ENCODE peak calls at places on chromosomes 2 and 18, in four cellular contexts. E is ovary, U is GM23338, M is type B pancreatic cell. V is an unnamed sample.

GRCh38 chr2:232276739-232277313 is 101.7 kb upstream of the ALPP start:
- DNase-seq in M (no peak), U (peak), E (no peak), V (no peak)

GRCh38 chr2:221518937-221519635 is 53.0 kb downstream of the EPHA4 start:
- DNase-seq in E (no peak), U (no peak), M (no peak), V (no peak)

GRCh38 chr2:667332-668000 is 9.7 kb downstream of the TMEM18 start:
- DNase-seq in M (peak), E (no peak), U (peak), V (no peak)

GRCh38 chr2:239544846-239545465 is 144.1 kb upstream of the HDAC4 start:
- DNase-seq in E (no peak), M (no peak), U (no peak), V (no peak)

GRCh38 chr2:26330114-26330581 is 15.8 kb upstream of the SELENOI start:
- DNase-seq in E (peak), M (no peak), U (peak), V (peak)

GRCh38 chr2:126307740-126308139 is 348.2 kb upstream of the GYPC start:
- DNase-seq in U (no peak), E (no peak), M (no peak), V (no peak)

GRCh38 chr2:141499123-141499522 is 631.7 kb downstream of the LRP1B start:
- DNase-seq in M (no peak), E (no peak), U (no peak), V (no peak)

GRCh38 chr2:15963977-15964670 is 23.8 kb downstream of the MYCN start:
- DNase-seq in E (no peak), U (no peak), M (no peak), V (no peak)

GRCh38 chr2:134465228-134465627 is 211.4 kb downstream of the MGAT5 start:
- DNase-seq in E (no peak), U (no peak), M (peak), V (peak)

GRCh38 chr18:53771664-53772063 is 452.8 kb downstream of the MBD2 start:
- DNase-seq in M (no peak), E (no peak), U (no peak), V (no peak)

GRCh38 chr2:176109226-176109954 is 2.3 kb downstream of the HOXD11 start:
- DNase-seq in E (no peak), M (peak), U (no peak), V (no peak)

GRCh38 chr2:183093857-183094657 is 15.5 kb downstream of the DUSP19 start:
- DNase-seq in E (no peak), U (no peak), M (no peak), V (no peak)

GRCh38 chr2:149221898-149222297 is 108.5 kb upstream of the LYPD6 start:
- DNase-seq in M (no peak), U (peak), E (no peak), V (no peak)

GRCh38 chr18:10234912-10235439 is 219.5 kb upstream of the APCDD1 start:
- DNase-seq in U (no peak), M (no peak), E (no peak), V (no peak)

GRCh38 chr18:58727776-58728500 is 56.7 kb downstream of the MALT1 start:
- DNase-seq in M (no peak), E (no peak), U (no peak), V (no peak)

DNA sequence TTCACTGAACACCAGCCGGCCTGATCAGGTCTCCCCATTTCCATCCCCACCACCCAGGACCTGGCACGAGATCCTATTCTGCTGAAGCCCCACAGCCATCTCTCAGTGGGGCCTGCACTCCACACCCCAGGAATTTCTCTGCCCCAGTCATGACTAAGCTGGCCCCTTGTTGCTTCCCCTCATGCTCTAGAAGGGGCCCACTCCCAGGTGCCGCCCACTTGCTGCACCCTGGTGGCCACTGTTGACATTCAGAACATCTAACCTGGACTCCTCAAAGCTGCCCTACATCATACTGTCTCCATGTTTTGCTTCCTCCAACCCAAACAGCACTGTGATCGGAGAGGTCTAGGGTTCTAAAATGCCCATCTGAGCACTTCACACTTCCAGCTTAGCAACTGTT is 90.7 kb upstream of the KLHL29 start:
- DNase-seq in M (no peak), U (peak), E (no peak), V (no peak)
- TF ChIP-seq CTCF in M (no peak), U (peak), E (no peak), V (no peak)

GRCh38 chr2:43270930-43271615 is 44.7 kb upstream of the ZFP36L2 start:
- DNase-seq in M (no peak), E (no peak), U (peak), V (no peak)
- TF ChIP-seq CTCF in M (no peak), E (no peak), U (peak), V (no peak)

GRCh38 chr2:118459425-118459824 is 371.2 kb downstream of the INSIG2 start:
- DNase-seq in E (no peak), U (no peak), M (no peak), V (no peak)
- TF ChIP-seq CTCF in E (no peak), U (peak), M (no peak), V (no peak)

GRCh38 chr18:50982802-50983179 is 15.0 kb downstream of the ELAC1 start:
- DNase-seq in M (no peak), U (peak), E (no peak), V (no peak)
- TF ChIP-seq CTCF in M (no peak), U (peak), E (no peak), V (no peak)

GRCh38 chr2:241256168-241256545 is 59.3 kb downstream of the HDLBP start:
- DNase-seq in U (no peak), E (no peak), M (no peak), V (peak)

GRCh38 chr2:241258505-241259160 is 56.8 kb downstream of the HDLBP start:
- DNase-seq in U (no peak), E (no peak), M (no peak), V (peak)

GRCh38 chr2:241255542-241256167 is 59.8 kb downstream of the HDLBP start:
- DNase-seq in M (no peak), E (peak), U (no peak), V (peak)

GRCh38 chr2:241254904-241255351 is 60.5 kb downstream of the HDLBP start:
- DNase-seq in E (no peak), U (no peak), M (no peak), V (no peak)

GRCh38 chr2:241257419-241258032 is 57.9 kb downstream of the HDLBP start:
- DNase-seq in E (no peak), M (no peak), U (no peak), V (no peak)
- TF ChIP-seq CTCF in E (no peak), M (peak), U (no peak), V (no peak)

V was measured in osteocyte.